ENCODE peak calls at places on chromosomes 11 and 22, in six cellular contexts. G is brain microvascular endothelial cell, S is NB4, N is esophagus squamous epithelium, D is adrenal gland, Y is SK-N-SH. Q is an unnamed sample.

GRCh38 chr11:31607914-31608313 is 98.3 kb downstream of the ELP4 start:
- DNase-seq in G (no peak), S (peak), N (no peak), D (no peak), Y (no peak), Q (no peak)

GRCh38 chr11:119417726-119418540 is 5.0 kb downstream of the THY1 start:
- DNase-seq in G (peak), S (no peak), N (no peak), D (no peak), Y (peak), Q (no peak)

GRCh38 chr22:30289126-30289979 is at the start of gene CASTOR1:
- DNase-seq in G (peak), S (peak), N (peak), D (peak), Y (peak), Q (peak)

GRCh38 chr11:113710989-113711388 is 4.9 kb upstream of the TMPRSS5 start:
- DNase-seq in G (no peak), S (no peak), N (no peak), D (no peak), Y (no peak), Q (no peak)

GRCh38 chr11:125773516-125773915 is 5.1 kb downstream of the PATE2 start:
- DNase-seq in G (no peak), S (no peak), N (no peak), D (no peak), Y (no peak), Q (no peak)

GRCh38 chr11:123653997-123654565 is 343 bp downstream of the SCN3B start:
- DNase-seq in G (peak), S (peak), N (no peak), D (peak), Y (peak), Q (no peak)

GRCh38 chr11:10584071-10584501 is 15.6 kb upstream of the LYVE1 start:
- DNase-seq in G (no peak), S (no peak), N (no peak), D (no peak), Y (no peak), Q (no peak)

GRCh38 chr11:34632105-34632780 is 11.3 kb downstream of the EHF start:
- DNase-seq in G (no peak), S (no peak), N (no peak), D (peak), Y (no peak), Q (no peak)

GRCh38 chr11:11543656-11544055 is 78.1 kb downstream of the GALNT18 start:
- DNase-seq in G (no peak), S (no peak), N (no peak), D (no peak), Y (no peak), Q (no peak)

GRCh38 chr11:78798567-78799170 is 224.0 kb upstream of the NARS2 start:
- DNase-seq in G (peak), S (peak), N (no peak), D (peak), Y (peak), Q (no peak)

DNA sequence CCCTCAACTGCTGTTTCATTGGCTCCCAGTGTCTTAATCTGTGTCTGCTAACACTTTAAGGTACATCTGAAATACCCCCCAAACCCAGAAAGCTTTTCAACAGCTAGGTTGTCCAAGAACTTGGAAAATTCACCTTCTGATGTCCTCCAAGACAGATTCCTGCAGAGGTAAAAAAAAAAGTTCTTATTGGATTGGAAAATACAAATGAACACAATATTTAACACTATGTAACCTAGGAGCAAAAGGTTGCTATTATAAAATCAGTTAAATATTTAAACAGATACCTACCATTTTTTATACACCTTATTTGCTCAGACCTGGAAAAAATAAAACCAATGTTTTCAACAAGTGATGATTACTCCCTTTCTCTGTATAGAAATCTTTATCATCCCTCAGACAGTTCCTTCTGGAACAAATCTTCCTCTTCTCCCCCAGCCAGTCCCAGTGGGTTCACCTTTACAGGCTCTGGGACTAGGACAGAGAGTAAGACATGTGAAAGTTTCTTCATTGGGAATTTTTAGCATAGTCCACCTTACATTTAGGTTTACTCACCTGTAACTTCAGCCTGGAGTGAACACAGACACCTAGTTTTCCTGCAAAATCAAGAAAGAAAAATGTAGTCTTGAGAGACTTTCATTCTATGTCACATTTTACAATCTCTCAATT is 13.3 kb upstream of the WDR74 start:
- DNase-seq in G (no peak), S (no peak), N (no peak), D (no peak), Y (no peak), Q (no peak)
- H3K4me3 ChIP-seq in G (no peak), S (peak), N (peak), D (no peak), Y (no peak), Q (no peak)

GRCh38 chr22:45910928-45911467 is 66.0 kb downstream of the WNT7B start:
- DNase-seq in G (no peak), S (no peak), N (no peak), D (no peak), Y (no peak), Q (no peak)

GRCh38 chr22:45906946-45907345 is 70.0 kb downstream of the WNT7B start:
- DNase-seq in G (no peak), S (no peak), N (no peak), D (no peak), Y (no peak), Q (no peak)

GRCh38 chr22:45907996-45908395 is 69.0 kb downstream of the WNT7B start:
- DNase-seq in G (no peak), S (no peak), N (no peak), D (no peak), Y (no peak), Q (no peak)

GRCh38 chr22:45907378-45907777 is 69.6 kb downstream of the WNT7B start:
- DNase-seq in G (no peak), S (no peak), N (no peak), D (no peak), Y (no peak), Q (no peak)

GRCh38 chr22:45908961-45909360 is 68.0 kb downstream of the WNT7B start:
- DNase-seq in G (no peak), S (no peak), N (no peak), D (no peak), Y (no peak), Q (no peak)
- TF ChIP-seq CTCF in G (no peak), S (no peak), N (no peak), D (no peak), Y (no peak), Q (no peak)

DNA sequence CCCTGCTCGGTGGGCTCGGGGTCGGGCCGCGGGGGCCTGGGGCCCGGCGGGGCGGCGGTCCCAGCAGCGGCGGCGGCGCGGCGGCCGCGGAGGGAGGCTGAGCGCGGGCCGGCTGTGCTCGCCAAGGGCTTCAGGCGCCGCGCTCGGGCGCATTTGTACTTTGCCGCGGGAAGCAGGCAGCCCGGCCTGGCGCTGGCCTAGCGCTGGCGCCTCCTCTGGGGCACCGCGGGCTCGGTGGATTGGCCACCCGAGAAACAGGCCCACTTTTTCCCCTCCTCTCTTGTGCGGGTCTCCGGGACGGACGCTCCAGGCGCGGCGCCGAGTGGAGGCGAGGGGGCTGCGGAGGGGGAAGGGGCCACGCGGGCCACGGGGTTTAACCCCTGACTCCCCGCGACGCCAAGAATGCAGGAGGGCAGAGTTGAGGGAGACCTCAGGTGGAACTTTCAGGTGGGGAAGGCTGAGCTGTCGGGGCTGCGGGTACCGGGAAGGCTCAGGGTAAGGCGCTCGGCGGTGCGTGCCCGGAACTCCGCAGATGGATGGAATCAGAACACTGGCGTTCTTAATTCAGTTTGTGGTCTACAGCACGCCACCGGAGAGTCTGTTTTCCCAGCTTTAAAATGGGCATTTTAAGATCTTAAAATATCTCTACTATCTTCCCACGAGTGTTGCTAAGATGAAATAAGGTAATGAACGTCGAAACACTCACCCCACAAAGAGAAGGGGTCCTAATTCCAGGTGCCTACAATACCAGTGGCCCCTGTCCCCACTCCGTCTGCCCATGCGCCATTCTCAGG is at the start of gene CHRDL2:
- DNase-seq in G (no peak), S (no peak), N (no peak), D (no peak), Y (peak), Q (no peak)
- H3K4me3 ChIP-seq in G (peak), S (no peak), N (peak), D (no peak), Y (peak), Q (peak)

DNA sequence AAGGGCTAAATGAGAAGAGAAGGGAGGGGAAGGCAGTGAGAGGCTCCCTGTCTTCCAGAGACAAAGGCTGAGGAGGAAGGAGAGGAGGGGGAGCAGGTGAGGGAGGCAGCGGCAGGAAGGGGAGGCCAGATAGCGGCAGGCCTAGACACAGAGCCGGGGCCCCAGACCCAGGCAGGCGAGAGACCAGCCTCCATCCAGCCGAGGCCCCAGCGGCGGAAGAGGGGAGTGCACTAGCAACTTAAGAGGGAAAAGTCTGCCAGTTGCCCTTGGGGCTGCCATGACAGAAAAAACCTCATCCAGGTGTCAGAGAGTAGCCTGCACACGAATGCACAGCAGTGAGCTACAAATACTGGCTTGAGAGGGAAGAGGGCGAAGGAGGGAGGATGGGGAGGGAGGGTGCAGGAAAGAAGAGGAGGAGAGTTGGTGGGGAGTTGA is 46.7 kb downstream of the IGLL1 start:
- DNase-seq in G (peak), S (no peak), N (no peak), D (peak), Y (peak), Q (no peak)
- TF ChIP-seq CTCF in G (peak), S (no peak), N (peak), D (peak), Y (no peak), Q (no peak)

GRCh38 chr22:39595622-39596182 is 25.1 kb downstream of the CACNA1I start:
- DNase-seq in G (no peak), S (no peak), N (no peak), D (no peak), Y (no peak), Q (no peak)

GRCh38 chr22:39592104-39593060 is 21.8 kb downstream of the CACNA1I start:
- DNase-seq in G (peak), S (no peak), N (no peak), D (peak), Y (peak), Q (no peak)

GRCh38 chr22:39593061-39593930 is 22.7 kb downstream of the CACNA1I start:
- DNase-seq in G (no peak), S (peak), N (no peak), D (peak), Y (no peak), Q (no peak)

GRCh38 chr22:39593931-39594285 is 23.4 kb downstream of the CACNA1I start:
- DNase-seq in G (no peak), S (no peak), N (no peak), D (peak), Y (no peak), Q (no peak)

DNA sequence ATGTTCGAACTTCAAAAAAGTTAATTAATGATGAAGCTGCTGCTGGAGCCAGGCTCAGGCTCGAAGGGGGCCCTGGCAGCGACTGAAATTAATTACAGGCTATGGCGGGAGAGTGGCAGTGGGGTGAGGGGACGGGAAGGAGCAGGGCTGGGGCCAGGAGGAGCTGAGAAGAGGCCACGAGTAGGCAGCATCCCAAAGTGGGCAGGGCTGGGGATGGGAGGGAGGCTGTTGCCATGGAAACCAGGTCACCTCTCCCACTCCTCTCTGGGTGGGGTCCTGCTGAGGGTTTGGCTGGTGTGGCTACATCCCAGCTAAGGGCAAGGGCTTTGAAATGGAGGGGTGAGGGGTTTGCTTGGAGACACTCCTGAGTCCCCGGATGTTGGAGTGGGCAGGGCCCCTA is 23.9 kb downstream of the CACNA1I start:
- DNase-seq in G (no peak), S (no peak), N (no peak), D (no peak), Y (no peak), Q (no peak)
- H3K4me3 ChIP-seq in G (no peak), S (no peak), N (no peak), D (no peak), Y (no peak), Q (no peak)

Q was measured in coronary artery.